ENCODE peak calls at places on chromosomes 4 and X, in nine cellular contexts. K is pancreas, X is AG04449, Z is MM.1S, C is PC-3, R is uterus, Q is BE2C, G is cardiac fibroblast, B is mammary epithelial cell. S is an unnamed sample.

GRCh38 chr4:18105023-18106011 is 83.8 kb upstream of the LCORL start:
- DNase-seq in B (no peak), C (peak), G (no peak), Z (peak), X (no peak), Q (no peak), K (no peak), R (no peak), S (no peak)

GRCh38 chrX:118239471-118239870 is 106.4 kb upstream of the WDR44 start:
- DNase-seq in Z (no peak), C (no peak), B (no peak), K (no peak), R (no peak), G (peak), Q (no peak), X (no peak), S (no peak)

GRCh38 chrX:76279007-76279406 is 106.1 kb downstream of the PBDC1 start:
- DNase-seq in C (peak), B (peak), Z (peak), X (peak), K (no peak), Q (peak), G (peak), R (no peak), S (peak)

GRCh38 chrX:104315555-104315954 is 60.8 kb upstream of the ESX1 start:
- DNase-seq in G (peak), R (no peak), Q (no peak), B (peak), K (no peak), X (no peak), C (peak), Z (no peak), S (no peak)

GRCh38 chr4:112735474-112735951 is 98.6 kb downstream of the LARP7 start:
- DNase-seq in X (no peak), R (no peak), Z (no peak), C (peak), K (no peak), G (no peak), Q (no peak), B (no peak), S (no peak)

GRCh38 chrX:48749182-48749581 is 12.4 kb upstream of the GLOD5 start:
- DNase-seq in C (no peak), Q (no peak), R (no peak), Z (no peak), X (no peak), K (no peak), B (no peak), G (no peak), S (no peak)

GRCh38 chr4:133594246-133595207 is 445.4 kb downstream of the PCDH10 start:
- DNase-seq in B (peak), C (peak), R (no peak), X (no peak), K (no peak), G (peak), Q (no peak), Z (no peak), S (no peak)

GRCh38 chr4:21726255-21726815 is 222.2 kb downstream of the KCNIP4 start:
- DNase-seq in Z (no peak), K (no peak), C (no peak), B (no peak), X (no peak), G (peak), Q (no peak), R (no peak), S (no peak)

GRCh38 chr4:112852586-112852985 is 196.9 kb upstream of the ANK2 start:
- DNase-seq in C (no peak), K (no peak), Z (no peak), Q (no peak), G (no peak), R (no peak), X (no peak), B (no peak), S (no peak)

GRCh38 chr4:122152699-122153328 is 683 bp downstream of the BLTP1 start:
- DNase-seq in Q (peak), X (no peak), R (no peak), Z (peak), B (peak), C (peak), G (peak), K (peak), S (no peak)

GRCh38 chrX:123665197-123665596 is 67.7 kb downstream of the THOC2 start:
- DNase-seq in B (peak), Z (no peak), R (no peak), C (peak), Q (no peak), G (no peak), K (no peak), X (no peak), S (no peak)

GRCh38 chr4:649751-650310 is 24.2 kb downstream of the ATP5ME start:
- DNase-seq in G (no peak), Z (no peak), R (no peak), B (no peak), C (no peak), Q (peak), X (no peak), K (peak), S (no peak)

GRCh38 chr4:6461301-6462165 is 10.9 kb downstream of the PPP2R2C start:
- DNase-seq in R (no peak), C (no peak), Q (no peak), X (no peak), B (no peak), Z (no peak), G (no peak), K (no peak), S (no peak)

GRCh38 chr4:183429489-183429888 is 14.9 kb upstream of the CDKN2AIP start:
- DNase-seq in Q (no peak), C (no peak), R (no peak), X (no peak), Z (no peak), B (no peak), K (no peak), G (no peak), S (no peak)

GRCh38 chr4:152462715-152463114 is 73.2 kb downstream of the FBXW7 start:
- DNase-seq in K (no peak), R (no peak), B (peak), X (no peak), Z (no peak), G (peak), Q (no peak), C (no peak), S (no peak)

DNA sequence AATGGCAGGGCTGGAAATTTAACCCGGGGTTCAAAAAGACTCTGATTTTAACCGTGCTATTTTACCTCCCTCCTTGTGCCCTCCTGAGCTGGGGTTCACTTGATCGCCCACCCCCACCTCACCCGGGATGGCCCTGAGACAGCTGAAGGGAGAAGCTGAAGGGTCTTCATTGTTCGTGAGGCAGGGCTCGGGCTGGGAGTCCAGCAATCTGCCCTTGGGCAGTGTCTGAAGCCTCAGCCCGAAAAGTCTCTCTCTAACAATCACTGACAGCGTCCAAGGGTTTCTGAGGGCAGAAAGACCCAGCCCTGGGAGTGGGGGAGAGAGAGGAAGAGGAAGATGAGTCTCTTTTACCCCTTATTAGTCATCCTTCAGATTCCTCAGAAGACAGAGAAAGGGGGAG is 39.4 kb upstream of the PHOX2B start:
- DNase-seq in K (no peak), Q (no peak), X (no peak), R (no peak), Z (no peak), C (no peak), B (no peak), G (no peak), S (no peak)
- TF ChIP-seq CTCF in K (no peak), Q (no peak), X (no peak), R (no peak), Z (no peak), C (no peak), B (no peak), G (no peak), S (no peak)

DNA sequence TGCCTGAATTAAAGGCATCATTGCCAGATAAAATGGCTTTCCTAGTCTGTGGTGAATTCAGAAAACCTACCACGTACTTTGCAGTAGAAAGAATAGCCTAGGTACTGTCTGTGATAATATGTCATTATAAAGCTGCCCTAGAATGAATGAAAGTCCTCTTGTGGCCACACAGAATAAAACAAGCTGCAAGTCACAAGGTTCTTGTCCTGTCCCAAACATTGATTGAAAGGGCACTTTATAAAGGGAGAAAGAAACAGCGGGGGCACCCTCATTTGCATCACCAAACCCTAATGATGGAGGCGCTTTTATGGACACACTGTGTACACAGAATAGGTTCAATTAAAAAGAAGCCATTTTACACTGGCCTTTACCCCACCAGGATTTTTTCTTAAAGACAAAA is 364.8 kb downstream of the AFF2 start:
- DNase-seq in B (no peak), C (no peak), Z (no peak), R (no peak), G (no peak), X (no peak), K (no peak), Q (no peak), S (no peak)
- TF ChIP-seq CTCF in B (no peak), C (no peak), Z (no peak), R (no peak), G (no peak), X (no peak), K (no peak), Q (no peak), S (no peak)

GRCh38 chr4:11949355-11949754 is 520.7 kb upstream of the HS3ST1 start:
- DNase-seq in Z (no peak), B (no peak), K (no peak), X (no peak), R (no peak), Q (no peak), G (no peak), C (peak), S (no peak)

DNA sequence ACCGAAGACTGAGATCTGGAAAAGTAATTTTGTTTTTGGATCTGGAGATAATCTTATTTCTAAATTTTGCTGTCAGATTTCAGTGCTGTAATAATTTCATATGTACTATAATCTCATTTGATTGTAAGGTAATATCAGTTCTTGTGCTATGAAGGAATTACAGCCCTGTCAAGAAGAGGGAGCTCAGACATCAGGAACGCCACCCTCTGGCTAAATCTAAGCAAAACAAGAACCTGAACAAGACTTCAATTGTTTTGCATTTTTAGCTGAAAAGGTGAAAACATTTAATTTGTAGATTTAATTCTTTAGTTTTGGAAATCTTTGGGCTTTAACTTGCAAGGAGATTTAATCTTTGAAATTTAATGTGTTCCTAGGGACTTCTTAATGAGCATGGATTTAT is 525.4 kb upstream of the HS3ST1 start:
- DNase-seq in Q (no peak), R (no peak), G (peak), K (no peak), C (peak), Z (peak), X (no peak), B (peak), S (no peak)
- TF ChIP-seq CTCF in Q (no peak), R (no peak), G (peak), K (no peak), C (peak), Z (peak), X (no peak), B (peak), S (peak)

GRCh38 chr4:24202579-24202978 is 312.7 kb upstream of the PPARGC1A start:
- DNase-seq in C (no peak), G (no peak), R (no peak), X (no peak), Q (no peak), Z (no peak), K (no peak), B (no peak), S (no peak)

GRCh38 chr4:24195976-24196736 is 306.3 kb upstream of the PPARGC1A start:
- DNase-seq in B (no peak), X (no peak), Q (no peak), R (no peak), C (no peak), G (no peak), Z (no peak), K (no peak), S (no peak)

GRCh38 chr4:24197891-24198290 is 308.0 kb upstream of the PPARGC1A start:
- DNase-seq in Z (no peak), Q (no peak), K (no peak), C (no peak), B (no peak), R (no peak), X (no peak), G (no peak), S (no peak)

GRCh38 chr4:24192018-24192641 is 302.3 kb upstream of the PPARGC1A start:
- DNase-seq in C (no peak), G (no peak), B (no peak), X (no peak), R (no peak), Q (no peak), Z (no peak), K (no peak), S (no peak)

GRCh38 chr4:24196785-24197184 is 306.9 kb upstream of the PPARGC1A start:
- DNase-seq in G (no peak), K (no peak), C (no peak), B (no peak), Z (no peak), Q (no peak), R (no peak), X (no peak), S (no peak)
- TF ChIP-seq CTCF in G (no peak), K (no peak), C (no peak), B (no peak), Z (no peak), Q (no peak), R (no peak), X (no peak), S (no peak)

GRCh38 chrX:31435592-31435991 is 363.8 kb upstream of the FTHL17 start:
- DNase-seq in B (no peak), K (no peak), C (no peak), Z (no peak), Q (no peak), X (no peak), G (peak), R (no peak), S (no peak)

DNA sequence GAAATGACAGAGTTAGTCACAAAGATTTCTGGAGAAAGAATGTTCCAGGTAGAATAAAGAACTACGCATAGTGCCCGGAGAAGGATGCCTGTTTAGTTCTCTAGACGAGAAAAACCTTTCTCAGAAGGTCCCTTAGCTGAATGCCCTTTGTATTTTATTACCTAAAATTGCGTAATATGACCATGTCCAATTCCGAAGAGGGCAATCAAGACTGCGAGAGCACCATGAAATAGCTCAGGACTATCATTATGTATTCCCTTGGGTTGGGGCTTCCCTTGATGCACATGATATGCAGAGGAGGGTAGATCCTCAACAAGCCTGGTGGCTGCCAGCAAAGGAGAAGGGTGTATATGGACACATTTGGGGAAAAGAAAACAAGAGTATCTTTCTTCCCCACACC is 358.1 kb upstream of the FTHL17 start:
- DNase-seq in B (no peak), Q (no peak), Z (no peak), G (no peak), R (no peak), X (no peak), C (no peak), K (no peak), S (no peak)
- TF ChIP-seq CTCF in B (no peak), Q (no peak), Z (no peak), G (no peak), R (no peak), X (no peak), C (no peak), K (no peak), S (no peak)

GRCh38 chr4:94757192-94758140 is at the start of gene BMPR1B:
- DNase-seq in K (peak), R (peak), G (peak), C (peak), Z (no peak), X (no peak), B (peak), Q (peak), S (no peak)
- TF ChIP-seq CTCF in K (no peak), R (no peak), G (no peak), C (no peak), Z (no peak), X (no peak), B (peak), Q (peak), S (peak)

GRCh38 chrX:133399411-133399810 is 15.9 kb downstream of the GPC4 start:
- DNase-seq in G (no peak), R (no peak), B (no peak), Q (no peak), K (no peak), X (no peak), Z (no peak), C (no peak), S (no peak)

GRCh38 chrX:133403984-133404383 is 11.3 kb downstream of the GPC4 start:
- DNase-seq in G (no peak), Q (no peak), Z (no peak), X (no peak), R (no peak), K (no peak), C (no peak), B (no peak), S (no peak)

GRCh38 chrX:133402830-133403625 is 12.3 kb downstream of the GPC4 start:
- DNase-seq in Z (no peak), C (no peak), X (no peak), Q (no peak), K (no peak), B (no peak), R (no peak), G (no peak), S (no peak)

GRCh38 chrX:133402042-133402453 is 13.2 kb downstream of the GPC4 start:
- DNase-seq in B (peak), X (peak), Z (no peak), K (no peak), C (no peak), G (peak), R (no peak), Q (no peak), S (no peak)

DNA sequence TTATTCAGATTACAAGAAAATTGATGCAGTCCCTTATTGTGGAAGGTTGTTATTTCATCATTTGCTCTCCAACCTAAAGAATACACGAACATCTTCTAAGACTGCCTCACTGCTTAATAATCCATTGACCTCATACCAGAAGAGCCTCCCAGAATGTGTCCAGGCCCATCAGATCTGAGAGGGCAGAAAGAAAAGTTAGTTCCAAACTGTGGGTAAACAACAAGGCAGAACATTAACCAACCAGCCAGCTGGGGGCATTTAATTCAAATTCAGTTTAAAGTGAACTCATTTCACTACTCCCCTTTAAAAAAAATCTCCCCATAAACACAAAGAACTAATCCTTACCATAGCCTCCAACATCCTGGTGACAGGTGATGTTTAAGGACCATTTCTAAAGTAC is 13.8 kb downstream of the GPC4 start:
- DNase-seq in K (no peak), Q (no peak), C (no peak), R (no peak), Z (no peak), B (no peak), X (no peak), G (no peak), S (no peak)
- TF ChIP-seq CTCF in K (no peak), Q (no peak), C (no peak), R (no peak), Z (no peak), B (no peak), X (no peak), G (no peak), S (no peak)

GRCh38 chrX:71650333-71650969 is 16.9 kb upstream of the LOC101059915 start:
- DNase-seq in X (no peak), B (no peak), C (peak), K (no peak), Q (no peak), R (no peak), G (no peak), Z (peak), S (no peak)
- TF ChIP-seq CTCF in X (no peak), B (peak), C (peak), K (no peak), Q (peak), R (no peak), G (no peak), Z (peak), S (no peak)

DNA sequence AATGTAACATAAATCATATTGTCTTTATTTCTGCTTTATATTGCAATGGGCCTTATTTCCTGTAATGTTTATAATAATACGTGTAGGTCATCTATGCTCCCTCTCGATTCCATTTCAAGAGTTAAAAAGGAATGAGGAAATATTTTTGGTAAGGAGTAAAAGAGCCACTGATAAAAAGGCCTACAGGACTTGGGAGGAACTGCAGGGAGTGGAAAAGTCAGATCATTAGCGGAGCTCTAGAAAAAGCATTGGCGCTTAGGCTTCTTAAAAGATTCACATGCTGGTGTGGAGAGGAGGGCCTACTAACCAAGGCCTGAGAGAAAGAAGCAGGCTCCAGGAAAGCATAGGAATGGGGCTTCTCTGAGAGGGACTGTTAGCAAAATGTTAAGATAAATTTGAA is 82.9 kb upstream of the PNPLA4 start:
- DNase-seq in B (no peak), Z (no peak), R (no peak), C (no peak), G (no peak), Q (no peak), K (no peak), X (no peak), S (no peak)
- TF ChIP-seq CTCF in B (no peak), Z (no peak), R (no peak), C (no peak), G (no peak), Q (peak), K (no peak), X (no peak), S (no peak)

GRCh38 chrX:8868906-8869305 is 67.7 kb upstream of the FAM9A start:
- DNase-seq in Q (no peak), B (peak), Z (no peak), R (no peak), X (no peak), C (peak), K (no peak), G (peak), S (no peak)
- TF ChIP-seq CTCF in Q (no peak), B (peak), Z (peak), R (no peak), X (no peak), C (peak), K (no peak), G (peak), S (peak)

S was measured in D721Med.